ENCODE peak calls at places on chromosomes 7 and 10, in ten cellular contexts. F is effector memory CD4-positive, alpha-beta T cell; P is tibial nerve; E is right cardiac atrium; J is mammary epithelial cell; Q is breast epithelium; R is HepG2; X is CD4-positive, alpha-beta memory T cell; S is ascending aorta; H is tibial artery. K is an unnamed sample. For H3K27me3, the result is how much of the 10 kb centered on the place peaks cover.

GRCh38 chr10:107037192-107038122 is 127.0 kb downstream of the SORCS1 start:
- DNase-seq in F (no peak), P (no peak), E (no peak), J (no peak), Q (no peak), R (no peak), X (no peak), S (no peak), H (no peak), K (no peak)

GRCh38 chr10:60905580-60905979 is 38.4 kb downstream of the RHOBTB1 start:
- DNase-seq in F (no peak), P (no peak), E (peak), J (no peak), Q (no peak), R (no peak), X (no peak), S (peak), H (peak), K (no peak)

GRCh38 chr7:98284335-98285036 is 3.0 kb downstream of the BRI3 start:
- DNase-seq in F (no peak), P (peak), E (peak), J (peak), Q (no peak), R (peak), X (no peak), S (peak), H (peak), K (peak)

GRCh38 chr7:119026391-119026790 is 801.9 kb downstream of the ANKRD7 start:
- DNase-seq in F (no peak), P (no peak), E (no peak), J (no peak), Q (no peak), R (no peak), X (no peak), S (no peak), H (no peak), K (no peak)

GRCh38 chr7:155848691-155849690 is 36.7 kb upstream of the SHH start:
- DNase-seq in F (no peak), P (no peak), E (no peak), J (no peak), Q (no peak), R (no peak), X (no peak), S (peak), H (no peak), K (peak)

GRCh38 chr7:45863715-45864114 is 9.2 kb downstream of the CCDC201 start:
- DNase-seq in F (no peak), P (no peak), E (no peak), J (no peak), Q (no peak), R (peak), X (no peak), S (no peak), H (no peak), K (no peak)

GRCh38 chr10:86344714-86345161 is 21.9 kb downstream of the GRID1 start:
- DNase-seq in F (no peak), P (no peak), E (no peak), J (no peak), Q (no peak), R (no peak), X (no peak), S (no peak), H (no peak), K (peak)

GRCh38 chr7:74141705-74142104 is 32.5 kb upstream of the EIF4H start:
- DNase-seq in F (no peak), P (no peak), E (no peak), J (peak), Q (no peak), R (no peak), X (no peak), S (no peak), H (no peak), K (no peak)

GRCh38 chr7:79403879-79404278 is 49.6 kb downstream of the MAGI2 start:
- DNase-seq in F (no peak), P (no peak), E (no peak), J (no peak), Q (no peak), R (no peak), X (no peak), S (no peak), H (no peak), K (no peak)

GRCh38 chr7:157019718-157020451 is 9.4 kb upstream of the MNX1 start:
- DNase-seq in F (no peak), P (no peak), E (no peak), J (no peak), Q (peak), R (no peak), X (no peak), S (no peak), H (no peak), K (no peak)

GRCh38 chr10:114874827-114875541 is 53.4 kb downstream of the FHIP2A start:
- DNase-seq in F (no peak), P (no peak), E (peak), J (no peak), Q (no peak), R (peak), X (no peak), S (no peak), H (no peak), K (no peak)

GRCh38 chr10:8873310-8873709 is 818.8 kb downstream of the GATA3 start:
- DNase-seq in F (no peak), P (no peak), E (no peak), J (peak), Q (no peak), R (no peak), X (no peak), S (no peak), H (no peak), K (no peak)

GRCh38 chr7:131649003-131649541 is 92.6 kb upstream of the PODXL start:
- DNase-seq in F (no peak), P (no peak), E (no peak), J (no peak), Q (no peak), R (no peak), X (no peak), S (no peak), H (no peak), K (no peak)

GRCh38 chr10:83248232-83248631 is 891.1 kb upstream of the GHITM start:
- DNase-seq in F (no peak), P (no peak), E (no peak), J (no peak), Q (no peak), R (no peak), X (no peak), S (no peak), H (no peak), K (no peak)

GRCh38 chr7:11373546-11374142 is 400.0 kb downstream of the PHF14 start:
- DNase-seq in F (no peak), P (no peak), E (no peak), J (peak), Q (no peak), R (peak), X (no peak), S (no peak), H (no peak), K (peak)

GRCh38 chr7:150396426-150397375 is 17.6 kb downstream of the ZNF775 start:
- DNase-seq in F (no peak), P (no peak), E (no peak), J (no peak), Q (no peak), R (no peak), X (no peak), S (no peak), H (no peak), K (no peak)

GRCh38 chr10:61791216-61791615 is 110.3 kb upstream of the ARID5B start:
- DNase-seq in F (no peak), P (no peak), E (no peak), J (no peak), Q (no peak), R (peak), X (no peak), S (no peak), H (no peak), K (no peak)

GRCh38 chr10:109207361-109207760 is 716.0 kb downstream of the XPNPEP1 start:
- DNase-seq in F (no peak), P (no peak), E (no peak), J (no peak), Q (no peak), R (no peak), X (no peak), S (no peak), H (no peak), K (no peak)

GRCh38 chr7:111654414-111654813 is 92.1 kb upstream of the IMMP2L start:
- DNase-seq in F (no peak), P (no peak), E (no peak), J (no peak), Q (no peak), R (no peak), X (no peak), S (no peak), H (no peak), K (no peak)

GRCh38 chr10:46520941-46521340 is 35.5 kb downstream of the GPRIN2 start:
- DNase-seq in F (no peak), P (peak), E (peak), J (peak), Q (peak), R (no peak), X (no peak), S (peak), H (no peak), K (no peak)

GRCh38 chr10:20871970-20872369 is 25.1 kb downstream of the NEBL start:
- DNase-seq in F (no peak), P (no peak), E (no peak), J (no peak), Q (no peak), R (no peak), X (no peak), S (no peak), H (no peak), K (no peak)

GRCh38 chr10:113329121-113329596 is 223.7 kb upstream of the HABP2 start:
- DNase-seq in F (no peak), P (no peak), E (no peak), J (peak), Q (no peak), R (no peak), X (no peak), S (no peak), H (no peak), K (no peak)

GRCh38 chr7:25002826-25003225 is 22.8 kb upstream of the OSBPL3 start:
- DNase-seq in F (no peak), P (no peak), E (no peak), J (no peak), Q (no peak), R (no peak), X (no peak), S (no peak), H (no peak), K (no peak)

GRCh38 chr7:127885843-127886242 is 145.4 kb downstream of the LRRC4 start:
- DNase-seq in F (no peak), P (no peak), E (peak), J (peak), Q (no peak), R (no peak), X (no peak), S (peak), H (peak), K (no peak)

GRCh38 chr7:43039346-43039745 is 73.1 kb upstream of the HECW1 start:
- DNase-seq in F (no peak), P (no peak), E (no peak), J (no peak), Q (no peak), R (no peak), X (no peak), S (no peak), H (no peak), K (no peak)

GRCh38 chr7:90425376-90425775 is 22.1 kb downstream of the CLDN12 start:
- DNase-seq in F (no peak), P (no peak), E (no peak), J (peak), Q (no peak), R (no peak), X (no peak), S (no peak), H (no peak), K (peak)

GRCh38 chr7:122033641-122034040 is 110.4 kb downstream of the AASS start:
- DNase-seq in F (no peak), P (no peak), E (no peak), J (no peak), Q (no peak), R (no peak), X (no peak), S (no peak), H (no peak), K (no peak)

GRCh38 chr7:17041324-17041723 is 159.5 kb upstream of the AGR3 start:
- DNase-seq in F (no peak), P (no peak), E (no peak), J (peak), Q (no peak), R (peak), X (no peak), S (no peak), H (no peak), K (peak)

GRCh38 chr10:22252801-22253577 is 35.2 kb upstream of the EBLN1 start:
- DNase-seq in F (peak), P (no peak), E (peak), J (no peak), Q (no peak), R (no peak), X (peak), S (peak), H (peak), K (peak)

GRCh38 chr10:61961278-61961677 is 59.8 kb downstream of the ARID5B start:
- DNase-seq in F (no peak), P (no peak), E (no peak), J (no peak), Q (no peak), R (no peak), X (peak), S (no peak), H (no peak), K (no peak)

GRCh38 chr7:19747740-19748339 is 25.6 kb downstream of the TMEM196 start:
- DNase-seq in F (no peak), P (no peak), E (no peak), J (peak), Q (no peak), R (peak), X (peak), S (no peak), H (no peak), K (peak)

GRCh38 chr10:124739119-124739921 is 4.9 kb downstream of the FAM53B start:
- DNase-seq in F (no peak), P (no peak), E (no peak), J (no peak), Q (no peak), R (no peak), X (no peak), S (peak), H (no peak), K (no peak)

DNA sequence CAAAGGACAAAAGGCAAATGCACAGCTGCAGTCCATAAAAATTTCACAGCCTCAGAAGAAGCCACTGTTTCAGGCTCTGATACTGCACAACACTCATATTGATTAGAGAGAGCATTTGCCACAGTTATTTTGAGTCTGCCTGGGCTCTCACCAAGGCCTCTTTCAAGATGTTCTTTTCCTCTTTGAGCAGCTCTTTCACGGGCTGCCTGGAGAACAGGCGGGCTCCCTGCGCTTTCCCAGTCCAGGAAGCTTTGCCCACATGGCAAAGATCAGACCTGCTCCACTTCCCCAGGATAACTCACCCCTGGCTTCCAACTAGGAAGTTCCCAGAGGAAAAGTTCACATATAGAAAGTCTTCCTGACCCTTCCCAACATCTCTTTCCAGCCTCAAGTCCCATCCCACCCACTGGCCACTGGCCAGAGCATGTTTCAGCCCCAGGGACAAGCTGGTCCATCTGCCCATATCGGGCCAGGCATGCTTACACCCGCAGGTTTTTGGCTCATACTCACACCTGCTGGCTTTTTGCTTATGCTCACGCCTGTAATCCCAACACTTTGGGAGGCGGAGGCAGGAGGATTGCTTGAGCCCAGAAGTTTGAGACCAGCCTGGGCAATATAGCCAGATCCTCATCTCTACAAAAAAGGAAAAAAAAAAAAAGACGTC is 3.3 kb downstream of the SLIT1 start:
- DNase-seq in F (no peak), P (no peak), E (no peak), J (no peak), Q (peak), R (no peak), X (no peak), S (no peak), H (no peak), K (no peak)
- H3K27me3 ChIP-seq in F (under half), P (under half), E (under half), J (under half), Q (under half), R (under half), X (under half), S (under half), H (half or more), K (under half)

DNA sequence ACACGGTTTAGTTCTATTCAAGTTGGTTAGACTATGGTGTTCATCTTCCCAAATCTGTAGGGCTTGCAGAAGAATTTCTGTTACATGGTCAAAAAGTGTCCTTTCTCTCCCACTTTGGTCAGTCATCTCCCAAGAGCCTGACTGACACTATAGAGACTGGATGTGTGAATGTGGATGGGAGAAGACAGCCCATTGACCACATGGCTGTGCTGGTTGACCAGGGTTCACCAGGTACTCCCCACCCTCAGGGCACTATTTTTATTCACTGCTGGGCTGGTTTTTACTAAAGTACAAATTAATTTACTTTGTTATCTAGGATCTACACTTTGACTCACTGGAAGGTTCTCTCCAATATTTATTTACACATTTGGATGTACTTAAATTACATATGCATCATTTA is 2.3 kb downstream of the ZNF804B start:
- DNase-seq in F (no peak), P (no peak), E (no peak), J (no peak), Q (no peak), R (no peak), X (no peak), S (no peak), H (no peak), K (no peak)
- H3K27me3 ChIP-seq in F (under half), P (under half), E (under half), J (under half), Q (under half), R (under half), X (under half), S (under half), H (under half), K (under half)

DNA sequence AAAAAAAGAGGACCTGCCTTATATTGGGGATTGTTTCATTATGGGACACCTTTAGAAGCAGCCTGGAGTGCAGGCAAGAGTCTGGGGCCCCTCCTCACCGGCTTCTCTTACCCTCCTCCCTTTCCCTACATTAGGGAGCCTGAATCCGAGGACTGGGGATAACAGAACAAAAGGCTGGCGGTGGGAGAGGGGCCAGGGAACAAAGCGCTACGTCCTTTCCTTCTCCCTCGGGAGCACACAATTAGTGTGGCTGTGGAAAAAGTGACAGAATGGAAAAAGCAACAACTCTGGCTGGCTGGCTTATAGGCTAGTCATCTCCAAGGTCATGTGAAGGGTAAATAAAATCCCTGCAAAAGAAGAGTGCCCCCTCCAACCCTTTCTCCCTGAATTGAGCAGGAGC is 74.7 kb downstream of the LSM5 start:
- DNase-seq in F (no peak), P (no peak), E (no peak), J (no peak), Q (no peak), R (no peak), X (no peak), S (no peak), H (no peak), K (no peak)
- H3K27me3 ChIP-seq in F (under half), P (under half), E (under half), J (under half), Q (under half), R (under half), X (under half), S (under half), H (under half), K (under half)

GRCh38 chr10:123516291-123516690 is 149.9 kb upstream of the GPR26 start:
- DNase-seq in F (no peak), P (no peak), E (no peak), J (no peak), Q (no peak), R (no peak), X (no peak), S (no peak), H (no peak), K (no peak)

GRCh38 chr10:123509338-123509737 is 156.8 kb upstream of the GPR26 start:
- DNase-seq in F (no peak), P (no peak), E (no peak), J (no peak), Q (no peak), R (no peak), X (no peak), S (no peak), H (no peak), K (no peak)

GRCh38 chr10:123515661-123516060 is 150.5 kb upstream of the GPR26 start:
- DNase-seq in F (no peak), P (no peak), E (no peak), J (no peak), Q (no peak), R (no peak), X (no peak), S (no peak), H (no peak), K (no peak)

GRCh38 chr10:123514996-123515395 is 151.2 kb upstream of the GPR26 start:
- DNase-seq in F (no peak), P (no peak), E (no peak), J (no peak), Q (no peak), R (no peak), X (no peak), S (no peak), H (no peak), K (no peak)

GRCh38 chr10:123512881-123513822 is 153.0 kb upstream of the GPR26 start:
- DNase-seq in F (no peak), P (no peak), E (no peak), J (no peak), Q (no peak), R (no peak), X (no peak), S (no peak), H (no peak), K (peak)
- H3K27me3 ChIP-seq in F (under half), P (under half), E (under half), J (under half), Q (under half), R (under half), X (under half), S (under half), H (under half), K (under half)

GRCh38 chr10:27153325-27153724 is 859 bp downstream of the YME1L1 start:
- DNase-seq in F (no peak), P (no peak), E (no peak), J (no peak), Q (no peak), R (no peak), X (no peak), S (no peak), H (no peak), K (no peak)
- H3K27me3 ChIP-seq in F (under half), P (under half), E (under half), J (under half), Q (under half), R (under half), X (under half), S (under half), H (under half), K (under half)

GRCh38 chr7:29145553-29146081 is 720 bp downstream of the CPVL start:
- DNase-seq in F (no peak), P (no peak), E (no peak), J (no peak), Q (no peak), R (no peak), X (no peak), S (no peak), H (no peak), K (no peak)

GRCh38 chr7:29146082-29146706 is at the start of gene CPVL:
- DNase-seq in F (no peak), P (peak), E (peak), J (no peak), Q (no peak), R (peak), X (no peak), S (peak), H (peak), K (peak)

GRCh38 chr7:29143698-29144203 is 2.6 kb downstream of the CPVL start:
- DNase-seq in F (no peak), P (no peak), E (no peak), J (no peak), Q (no peak), R (peak), X (no peak), S (no peak), H (no peak), K (no peak)

GRCh38 chr7:29146888-29147609 is 712 bp upstream of the CPVL start:
- DNase-seq in F (no peak), P (no peak), E (no peak), J (no peak), Q (no peak), R (peak), X (no peak), S (no peak), H (no peak), K (peak)

DNA sequence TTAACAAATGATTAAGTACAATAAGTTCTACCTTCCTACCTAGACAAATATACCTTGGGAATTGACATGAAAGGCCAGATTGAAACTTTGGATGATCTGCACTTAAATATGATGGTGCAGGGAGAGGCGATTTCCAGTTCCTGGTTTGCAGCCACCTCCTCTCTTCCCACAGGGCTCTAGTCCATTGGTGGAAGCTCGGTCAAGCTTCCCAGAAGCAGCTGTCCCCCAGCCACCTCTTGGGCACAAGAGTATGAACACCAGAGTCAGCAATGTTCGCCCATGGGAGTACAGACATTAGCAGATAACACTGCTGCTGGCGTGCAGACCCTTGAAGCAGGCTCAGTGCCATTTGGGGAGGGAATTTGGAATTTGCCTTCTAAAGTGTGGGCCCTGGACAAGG is 1.5 kb upstream of the CPVL start:
- DNase-seq in F (no peak), P (no peak), E (no peak), J (no peak), Q (no peak), R (no peak), X (no peak), S (no peak), H (no peak), K (no peak)
- H3K27me3 ChIP-seq in F (under half), P (under half), E (under half), J (under half), Q (under half), R (under half), X (under half), S (under half), H (under half), K (under half)